ENCODE peak calls at places on chromosomes 13 and 19, in four cellular contexts. M is heart right ventricle; P is naive thymus-derived CD4-positive, alpha-beta T cell; K is pons. F is an unnamed sample.

GRCh38 chr19:17775991-17776803 is 18.7 kb upstream of the B3GNT3 start:
- DNase-seq in M (no peak), P (no peak), K (no peak), F (no peak)

GRCh38 chr19:3821156-3821555 is 35.0 kb upstream of the MATK start:
- DNase-seq in M (no peak), P (no peak), K (no peak), F (no peak)

GRCh38 chr19:11693505-11694499 is 44.9 kb downstream of the ZNF823 start:
- DNase-seq in M (no peak), P (no peak), K (no peak), F (peak)

GRCh38 chr19:42419309-42419708 is 7.9 kb downstream of the LIPE start:
- DNase-seq in M (peak), P (no peak), K (no peak), F (no peak)

GRCh38 chr19:29890392-29890791 is 51.6 kb upstream of the URI1 start:
- DNase-seq in M (no peak), P (no peak), K (no peak), F (no peak)

GRCh38 chr19:4375620-4376228 is 24.6 kb downstream of the SH3GL1 start:
- DNase-seq in M (no peak), P (no peak), K (no peak), F (no peak)

GRCh38 chr19:23101241-23101640 is 15.6 kb upstream of the ZNF730 start:
- DNase-seq in M (no peak), P (no peak), K (no peak), F (peak)

GRCh38 chr19:10742494-10742893 is 24.6 kb downstream of the DNM2 start:
- DNase-seq in M (no peak), P (no peak), K (no peak), F (no peak)

GRCh38 chr19:10835089-10835753 is 791 bp downstream of the TMED1 start:
- DNase-seq in M (no peak), P (no peak), K (no peak), F (peak)

GRCh38 chr13:33053397-33054066 is 37.3 kb downstream of the KL start:
- DNase-seq in M (no peak), P (no peak), K (no peak), F (no peak)

GRCh38 chr13:34867590-34867989 is 74.5 kb upstream of the NBEA start:
- DNase-seq in M (no peak), P (no peak), K (no peak), F (peak)

GRCh38 chr13:26914624-26915023 is 154.0 kb upstream of the GPR12 start:
- DNase-seq in M (no peak), P (no peak), K (peak), F (peak)

GRCh38 chr19:55702131-55702627 is 27.2 kb downstream of the EPN1 start:
- DNase-seq in M (no peak), P (no peak), K (no peak), F (no peak)

GRCh38 chr13:28657784-28658538 is 969 bp upstream of the POMP start:
- DNase-seq in M (no peak), P (no peak), K (peak), F (peak)

GRCh38 chr13:24159362-24159761 is 1.2 kb upstream of the SPATA13 start:
- DNase-seq in M (no peak), P (no peak), K (no peak), F (no peak)

GRCh38 chr19:47608074-47608907 is 643 bp upstream of the BICRA start:
- DNase-seq in M (peak), P (peak), K (peak), F (peak)

GRCh38 chr13:46621133-46621532 is 68.2 kb downstream of the LRCH1 start:
- DNase-seq in M (no peak), P (no peak), K (no peak), F (no peak)

GRCh38 chr19:6214881-6215541 is 64.8 kb downstream of the MLLT1 start:
- DNase-seq in M (no peak), P (no peak), K (no peak), F (no peak)

GRCh38 chr13:77448689-77449088 is 86.8 kb upstream of the SCEL start:
- DNase-seq in M (no peak), P (no peak), K (peak), F (no peak)

GRCh38 chr13:43804461-43805070 is 17.8 kb upstream of the ENOX1 start:
- DNase-seq in M (peak), P (peak), K (peak), F (peak)

GRCh38 chr13:71820699-71821098 is 46.3 kb downstream of the DACH1 start:
- DNase-seq in M (no peak), P (no peak), K (no peak), F (no peak)

GRCh38 chr13:77002590-77003190 is 10.8 kb downstream of the CLN5 start:
- DNase-seq in M (no peak), P (no peak), K (peak), F (peak)

GRCh38 chr19:17659996-17660395 is 28.2 kb downstream of the UNC13A start:
- DNase-seq in M (no peak), P (no peak), K (no peak), F (no peak)

GRCh38 chr13:44212633-44213387 is 160.8 kb upstream of the SERP2 start:
- DNase-seq in M (no peak), P (no peak), K (no peak), F (no peak)

GRCh38 chr13:45512148-45512498 is 47.4 kb downstream of the COG3 start:
- DNase-seq in M (no peak), P (no peak), K (no peak), F (peak)

GRCh38 chr19:1245884-1246816 is 2.2 kb upstream of the MIDN start:
- DNase-seq in M (peak), P (peak), K (no peak), F (no peak)

GRCh38 chr19:11420894-11421606 is 1.9 kb upstream of the RGL3 start:
- DNase-seq in M (peak), P (no peak), K (no peak), F (no peak)

GRCh38 chr13:22915442-22916082 is 265.2 kb upstream of the SGCG start:
- DNase-seq in M (no peak), P (no peak), K (no peak), F (peak)

GRCh38 chr13:45086484-45086883 is 33.8 kb upstream of the GTF2F2 start:
- DNase-seq in M (no peak), P (no peak), K (no peak), F (no peak)

GRCh38 chr19:32199501-32200040 is 145.8 kb upstream of the ZNF507 start:
- DNase-seq in M (no peak), P (no peak), K (no peak), F (no peak)